ENCODE peak calls at places on chromosomes 3 and 15, in eight cellular contexts. S is left ventricle myocardium inferior, B is A549, Y is uterus, X is neural progenitor cell, L is body of pancreas, D is sigmoid colon, Q is HepG2. R is an unnamed sample. For H3K4me1, the result is how much of the 10 kb centered on the place peaks cover.

GRCh38 chr3:15356186-15356585 is 23.8 kb upstream of the SH3BP5 start:
- DNase-seq in X (peak), B (no peak), Y (no peak), Q (no peak), S (no peak), L (no peak), D (no peak), R (no peak)

GRCh38 chr15:29613951-29614382 is 208.3 kb downstream of the TJP1 start:
- DNase-seq in D (no peak), L (peak), B (peak), X (peak), Q (peak), S (no peak), Y (no peak), R (no peak)

GRCh38 chr3:134352031-134352671 is 22.1 kb downstream of the AMOTL2 start:
- DNase-seq in Y (no peak), Q (peak), X (no peak), S (no peak), D (peak), B (no peak), L (peak), R (no peak)

GRCh38 chr15:49495993-49496747 is 73.1 kb downstream of the FGF7 start:
- DNase-seq in L (no peak), B (no peak), D (no peak), Q (no peak), Y (no peak), X (no peak), S (no peak), R (no peak)

GRCh38 chr3:141049681-141050080 is 1.5 kb upstream of the SPSB4 start:
- DNase-seq in B (peak), X (peak), S (no peak), Q (no peak), L (no peak), D (no peak), Y (no peak), R (no peak)

GRCh38 chr15:43792761-43793493 is 807 bp downstream of the SERF2 start:
- DNase-seq in D (no peak), S (no peak), X (peak), Y (no peak), L (peak), Q (no peak), B (no peak), R (no peak)

GRCh38 chr15:79028411-79028964 is 62.1 kb downstream of the RASGRF1 start:
- DNase-seq in Y (no peak), Q (peak), D (no peak), L (peak), S (no peak), B (peak), X (peak), R (peak)

GRCh38 chr15:59892995-59893394 is 111.1 kb upstream of the FOXB1 start:
- DNase-seq in S (no peak), Y (no peak), L (no peak), Q (no peak), D (no peak), X (peak), B (no peak), R (no peak)

GRCh38 chr3:48429416-48430358 is at the start of gene PLXNB1:
- DNase-seq in Y (peak), S (peak), D (peak), L (peak), B (peak), Q (peak), X (peak), R (peak)

GRCh38 chr15:78000927-78001249 is 76.6 kb downstream of the TBC1D2B start:
- DNase-seq in D (peak), Q (no peak), L (no peak), S (no peak), Y (no peak), X (no peak), B (no peak), R (no peak)

GRCh38 chr15:79168922-79169322 is 78.3 kb upstream of the RASGRF1 start:
- DNase-seq in L (no peak), Y (no peak), S (peak), B (peak), Q (peak), X (peak), D (no peak), R (no peak)

GRCh38 chr3:32420138-32420981 is 28.7 kb downstream of the CMTM7 start:
- DNase-seq in B (peak), X (peak), Y (no peak), D (no peak), S (no peak), L (peak), Q (peak), R (no peak)

GRCh38 chr3:126352476-126353454 is 4.4 kb downstream of the KLF15 start:
- DNase-seq in X (no peak), B (no peak), Q (peak), D (peak), Y (peak), S (no peak), L (peak), R (no peak)

GRCh38 chr3:111895079-111895478 is 36.0 kb downstream of the PHLDB2 start:
- DNase-seq in Q (peak), Y (no peak), X (peak), D (no peak), L (no peak), S (no peak), B (peak), R (no peak)

GRCh38 chr3:123201223-123201556 is 553 bp upstream of the SEC22A start:
- DNase-seq in Q (no peak), X (no peak), L (no peak), Y (no peak), S (no peak), D (no peak), B (no peak), R (no peak)

GRCh38 chr3:71910107-71910506 is 125.2 kb upstream of the PROK2 start:
- DNase-seq in Q (no peak), D (no peak), L (no peak), X (no peak), S (no peak), B (no peak), Y (no peak), R (no peak)

GRCh38 chr3:183149915-183150825 is 12.4 kb downstream of the LAMP3 start:
- DNase-seq in X (no peak), L (no peak), Y (no peak), B (no peak), Q (no peak), S (no peak), D (no peak), R (no peak)

GRCh38 chr3:39744746-39745145 is 64.7 kb upstream of the MYRIP start:
- DNase-seq in X (no peak), L (no peak), Y (no peak), B (no peak), S (no peak), Q (no peak), D (no peak), R (no peak)

GRCh38 chr3:177694316-177694715 is 497.0 kb upstream of the TBL1XR1 start:
- DNase-seq in L (no peak), S (no peak), D (no peak), Q (no peak), X (no peak), Y (no peak), B (no peak), R (no peak)

GRCh38 chr3:134054231-134054630 is 24.5 kb upstream of the SLCO2A1 start:
- DNase-seq in D (no peak), S (no peak), X (no peak), B (no peak), L (no peak), Y (no peak), Q (no peak), R (no peak)

GRCh38 chr3:113148307-113148703 is 63.1 kb upstream of the BOC start:
- DNase-seq in Y (peak), B (no peak), X (no peak), L (no peak), S (no peak), Q (no peak), D (no peak), R (no peak)

GRCh38 chr15:39404767-39405173 is 176.1 kb upstream of the THBS1 start:
- DNase-seq in L (no peak), X (no peak), D (no peak), Y (no peak), B (peak), Q (no peak), S (no peak), R (no peak)

GRCh38 chr3:152260026-152260425 is 8.7 kb upstream of the MBNL1 start:
- DNase-seq in L (no peak), X (no peak), Q (peak), S (no peak), B (no peak), Y (no peak), D (no peak), R (no peak)

GRCh38 chr3:104323226-104323625 is 1043.5 kb upstream of the ALCAM start:
- DNase-seq in Y (no peak), D (no peak), Q (no peak), S (no peak), L (no peak), B (peak), X (no peak), R (no peak)

GRCh38 chr3:58161435-58162398 is 49.1 kb downstream of the DNASE1L3 start:
- DNase-seq in X (no peak), B (peak), Y (peak), D (peak), L (peak), Q (no peak), S (no peak), R (no peak)

GRCh38 chr3:99875925-99876781 is 58.5 kb downstream of the CMSS1 start:
- DNase-seq in X (peak), Y (peak), B (peak), Q (peak), D (peak), L (peak), S (peak), R (peak)

GRCh38 chr15:92533298-92533697 is 122.3 kb downstream of the FAM174B start:
- DNase-seq in S (no peak), D (no peak), X (no peak), L (no peak), Y (no peak), B (no peak), Q (no peak), R (no peak)

GRCh38 chr3:136296960-136297359 is 46.8 kb downstream of the PCCB start:
- DNase-seq in Y (no peak), S (no peak), L (no peak), X (no peak), B (no peak), D (no peak), Q (no peak), R (peak)

DNA sequence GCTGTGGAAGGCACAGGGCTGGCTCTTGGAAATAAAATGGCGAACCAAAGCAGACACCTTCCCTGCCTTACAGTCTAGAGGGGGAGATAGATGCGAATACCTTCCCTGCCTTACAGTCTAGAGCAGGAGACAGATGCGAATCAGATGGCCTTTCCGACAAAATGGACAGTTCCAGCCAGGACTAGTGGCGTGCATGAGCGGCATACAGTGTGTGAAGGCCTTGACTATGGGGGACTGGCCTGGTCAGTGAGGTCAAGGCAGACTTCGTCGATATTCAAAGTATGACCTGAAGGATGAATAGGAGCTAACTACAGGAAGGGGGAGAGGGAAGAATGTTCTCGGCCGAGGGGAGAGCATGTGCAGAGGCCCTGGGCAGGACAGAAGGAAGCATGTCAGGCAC is 143.3 kb upstream of the TLE3 start:
- DNase-seq in Q (no peak), Y (no peak), S (no peak), B (no peak), D (peak), L (no peak), X (no peak), R (no peak)
- H3K4me3 ChIP-seq in Q (no peak), Y (no peak), S (no peak), B (no peak), D (no peak), L (no peak), X (no peak), R (no peak)

DNA sequence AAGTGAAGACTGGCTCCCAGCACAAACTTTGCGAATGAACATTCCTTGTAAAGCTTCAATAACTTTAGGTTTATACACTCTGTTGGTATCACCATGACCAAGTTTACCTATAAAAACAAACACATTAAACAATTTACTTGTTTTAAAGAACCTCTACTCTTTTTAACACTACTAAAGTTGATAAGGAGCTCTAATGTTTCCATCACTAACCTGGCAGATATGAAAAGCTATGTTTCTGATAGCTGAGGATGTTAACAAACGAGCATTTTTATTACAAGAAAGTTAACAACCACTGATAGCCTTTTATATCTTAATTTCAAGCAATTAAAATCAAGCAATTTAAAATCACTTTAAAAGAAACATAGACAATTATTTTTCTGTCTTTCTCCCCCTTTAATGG is 80.8 kb downstream of the HERC1 start:
- DNase-seq in X (no peak), L (no peak), B (no peak), Y (no peak), D (no peak), S (no peak), Q (no peak), R (no peak)
- H3K27ac ChIP-seq in X (peak), L (no peak), B (no peak), Y (no peak), D (no peak), S (no peak), Q (no peak), R (no peak)

GRCh38 chr15:95439812-95440380 is 890.6 kb upstream of the NR2F2 start:
- DNase-seq in D (no peak), B (no peak), X (peak), Q (no peak), Y (no peak), S (no peak), L (no peak), R (no peak)
- H3K4me1 ChIP-seq in D (under half), B (under half), X (under half), Q (under half), Y (under half), S (under half), L (under half), R (under half)

DNA sequence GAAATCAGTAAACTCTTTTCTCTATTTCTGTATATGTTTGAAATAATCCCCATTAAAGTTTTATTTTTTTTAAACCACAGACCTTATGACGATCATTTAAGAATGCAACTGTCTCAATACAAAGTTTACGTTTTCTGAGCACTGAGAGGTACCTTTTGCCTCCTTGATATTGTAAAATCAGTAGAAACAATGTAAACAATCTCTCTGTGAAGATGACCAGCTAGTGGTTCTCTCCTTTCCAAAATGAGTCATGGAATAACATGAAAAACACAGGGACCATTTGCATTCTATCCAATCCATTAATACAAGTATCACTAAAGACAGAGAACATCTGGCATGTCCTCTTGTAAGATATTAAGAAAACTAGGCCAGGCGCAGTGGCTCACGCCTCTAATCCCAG is 48.8 kb downstream of the RAD18 start:
- DNase-seq in Q (no peak), S (no peak), D (no peak), Y (no peak), X (no peak), L (no peak), B (no peak), R (no peak)
- H3K4me3 ChIP-seq in Q (no peak), S (no peak), D (no peak), Y (no peak), X (no peak), L (no peak), B (no peak), R (no peak)

GRCh38 chr3:150293401-150294001 is 114.6 kb upstream of the TSC22D2 start:
- DNase-seq in X (no peak), B (no peak), S (no peak), D (no peak), L (no peak), Y (no peak), Q (no peak), R (no peak)
- H3K27ac ChIP-seq in X (no peak), B (no peak), S (no peak), D (no peak), L (no peak), Y (no peak), Q (no peak), R (no peak)

GRCh38 chr15:41564286-41564959 is 5.4 kb downstream of the TYRO3 start:
- DNase-seq in X (peak), L (no peak), Q (peak), B (no peak), Y (peak), S (no peak), D (no peak), R (no peak)
- H3K4me1 ChIP-seq in X (half or more), L (under half), Q (half or more), B (under half), Y (under half), S (under half), D (under half), R (under half)

DNA sequence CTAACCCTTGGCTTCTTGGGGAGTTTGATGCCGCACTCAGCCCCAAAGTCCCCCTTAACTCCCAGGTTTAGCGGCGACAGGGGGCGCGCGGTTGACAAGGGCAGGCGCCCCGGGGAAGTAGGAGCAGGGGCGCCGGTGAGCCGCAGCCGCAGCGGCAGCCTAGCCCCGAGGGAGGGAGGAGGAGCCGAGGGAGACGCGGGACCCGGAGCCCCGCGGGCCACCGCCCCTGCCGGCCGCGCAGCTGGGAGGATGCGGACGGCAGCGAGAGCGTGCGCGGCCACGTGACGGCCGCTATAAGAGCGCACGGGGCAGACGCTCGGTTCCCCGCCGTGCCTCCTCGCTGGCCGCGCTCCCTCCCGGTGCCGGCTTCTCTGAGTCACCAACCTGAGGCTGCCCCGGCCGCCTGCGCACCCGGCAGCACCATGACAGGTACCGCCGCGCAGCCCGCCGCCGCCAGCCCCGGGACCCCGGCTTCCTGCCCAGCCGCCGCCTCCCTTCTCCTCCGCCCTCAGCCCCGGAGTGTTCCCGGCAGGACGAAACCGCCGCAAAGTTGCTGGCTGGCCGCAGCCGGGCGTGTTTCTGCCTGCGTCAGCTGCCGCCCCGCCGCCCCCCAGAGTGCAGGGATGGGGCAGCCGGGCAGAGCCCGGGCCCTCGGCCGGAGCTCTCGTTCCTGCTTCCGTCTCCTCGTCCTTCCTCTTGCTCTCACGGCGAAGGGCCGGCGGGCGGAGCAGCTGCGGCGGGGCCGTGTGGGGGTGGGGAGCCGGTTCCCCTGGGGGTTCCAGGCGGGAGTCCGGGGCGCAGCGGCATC is at the start of gene GYG1:
- DNase-seq in B (peak), S (peak), Q (peak), Y (peak), X (peak), L (peak), D (peak), R (peak)
- H3K4me3 ChIP-seq in B (peak), S (peak), Q (peak), Y (peak), X (peak), L (peak), D (peak), R (peak)

GRCh38 chr3:13433931-13434330 is 13.8 kb upstream of the NUP210 start:
- DNase-seq in S (no peak), Y (no peak), X (no peak), D (no peak), Q (no peak), B (no peak), L (no peak), R (no peak)
- H3K27ac ChIP-seq in S (no peak), Y (no peak), X (no peak), D (no peak), Q (no peak), B (no peak), L (no peak), R (no peak)

GRCh38 chr15:88624156-88624970 is 3.2 kb downstream of the AEN start:
- DNase-seq in Q (peak), D (peak), Y (peak), L (no peak), B (no peak), S (no peak), X (peak), R (no peak)
- H3K4me1 ChIP-seq in Q (half or more), D (under half), Y (under half), L (half or more), B (half or more), S (half or more), X (under half), R (under half)

DNA sequence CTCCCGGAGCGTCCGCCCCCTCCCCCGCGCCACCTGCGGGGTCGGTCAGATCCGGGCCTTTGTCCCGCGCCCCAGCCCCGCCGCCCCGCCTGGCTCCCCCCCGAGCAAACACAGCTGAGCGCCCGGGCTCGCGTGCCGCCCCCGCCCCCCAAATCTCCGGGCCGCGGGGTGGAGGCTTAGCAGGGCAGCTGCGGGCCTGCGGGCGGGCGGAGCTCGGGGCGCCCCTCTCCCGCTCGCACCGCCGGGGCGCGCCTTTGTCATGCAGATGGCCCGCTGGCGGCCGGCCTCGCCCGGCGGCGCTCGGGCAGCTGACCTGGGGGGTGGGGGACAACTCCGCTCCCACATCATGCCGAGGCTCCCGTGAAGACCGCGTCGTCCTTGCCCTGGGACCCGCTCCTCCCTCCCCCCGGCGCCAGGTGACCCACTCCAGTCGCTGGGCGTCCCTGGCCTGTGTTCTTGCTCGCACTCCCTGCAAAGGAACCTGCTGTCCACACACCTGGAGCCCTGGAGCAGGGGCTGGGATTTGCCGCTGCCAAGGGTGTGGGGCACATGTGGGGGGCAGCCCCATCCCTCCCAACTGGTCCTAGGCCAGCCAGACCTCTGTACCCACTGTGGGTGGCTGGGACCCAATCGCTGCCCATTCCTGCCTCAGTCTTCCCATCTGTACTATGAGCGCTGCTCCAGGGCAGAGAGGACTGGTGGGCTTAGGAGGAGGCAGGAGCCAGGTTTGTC is 33.6 kb downstream of the DNAJB8 start:
- DNase-seq in Y (no peak), S (no peak), L (no peak), Q (no peak), D (no peak), B (no peak), X (peak), R (no peak)
- H3K4me3 ChIP-seq in Y (peak), S (peak), L (no peak), Q (peak), D (peak), B (peak), X (peak), R (peak)